ENCODE peak calls at places on chromosomes 5 and 9, in five cellular contexts. One of them, this sample, is unnamed.
A peak's percentile ranks its signal among the peaks of the same experiment; 100 is the strongest.

GRCh38 chr5:39721394-39721793 is 296.6 kb upstream of the DAB2 start:
- DNase-seq in HCT116: no peak
- DNase-seq in keratinocyte: no peak
- DNase-seq in transverse colon: no peak
- DNase-seq in GM23248: no peak
- DNase-seq in this sample: no peak

GRCh38 chr9:105126233-105126632 is 118.2 kb upstream of the SLC44A1 start:
- DNase-seq in HCT116: no peak
- DNase-seq in keratinocyte: no peak
- DNase-seq in transverse colon: no peak
- DNase-seq in GM23248: peak; percentile 26
- DNase-seq in this sample: no peak

GRCh38 chr5:126044111-126044668 is 379.0 kb upstream of the GRAMD2B start:
- DNase-seq in HCT116: no peak
- DNase-seq in keratinocyte: no peak
- DNase-seq in transverse colon: no peak
- DNase-seq in GM23248: peak; percentile 40
- DNase-seq in this sample: no peak

GRCh38 chr5:151164687-151165392 is 7.3 kb upstream of the ANXA6 start:
- DNase-seq in HCT116: peak; percentile 77
- DNase-seq in keratinocyte: no peak
- DNase-seq in transverse colon: peak; percentile 85
- DNase-seq in GM23248: peak; percentile 78
- DNase-seq in this sample: peak; percentile 69

GRCh38 chr9:130537346-130538050 is 41.9 kb upstream of the FUBP3 start:
- DNase-seq in HCT116: no peak
- DNase-seq in keratinocyte: no peak
- DNase-seq in transverse colon: no peak
- DNase-seq in GM23248: peak; percentile 37
- DNase-seq in this sample: no peak

GRCh38 chr5:147452137-147452838 is 57.6 kb downstream of the DPYSL3 start:
- DNase-seq in HCT116: no peak
- DNase-seq in keratinocyte: no peak
- DNase-seq in transverse colon: no peak
- DNase-seq in GM23248: no peak
- DNase-seq in this sample: peak; percentile 44

GRCh38 chr9:76316069-76316468 is 78.2 kb downstream of the RFK start:
- DNase-seq in HCT116: no peak
- DNase-seq in keratinocyte: no peak
- DNase-seq in transverse colon: no peak
- DNase-seq in GM23248: no peak
- DNase-seq in this sample: no peak

GRCh38 chr5:124262443-124262842 is 484.0 kb downstream of the ZNF608 start:
- DNase-seq in HCT116: no peak
- DNase-seq in keratinocyte: no peak
- DNase-seq in transverse colon: no peak
- DNase-seq in GM23248: no peak
- DNase-seq in this sample: no peak

GRCh38 chr5:17441351-17441750 is 56.7 kb upstream of the TAF11L2 start:
- DNase-seq in HCT116: no peak
- DNase-seq in keratinocyte: no peak
- DNase-seq in transverse colon: no peak
- DNase-seq in GM23248: peak; percentile 92
- DNase-seq in this sample: no peak

GRCh38 chr9:134712922-134713321 is 71.3 kb downstream of the COL5A1 start:
- DNase-seq in HCT116: no peak
- DNase-seq in keratinocyte: no peak
- DNase-seq in transverse colon: no peak
- DNase-seq in GM23248: no peak
- DNase-seq in this sample: peak; percentile 63
- H3K27ac ChIP-seq in HCT116: no peak overlapping the region
- H3K27ac ChIP-seq in keratinocyte: no peak overlapping the region
- H3K27ac ChIP-seq in transverse colon: peak overlapping the region; percentile 64
- H3K27ac ChIP-seq in GM23248: peak overlapping the region; percentile 12
- H3K27ac ChIP-seq in this sample: peak overlapping the region; percentile 42

GRCh38 chr9:70259512-70259802 is 679 bp downstream of the SMC5 start:
- DNase-seq in HCT116: no peak
- DNase-seq in keratinocyte: no peak
- DNase-seq in transverse colon: no peak
- DNase-seq in GM23248: no peak
- DNase-seq in this sample: no peak
- H3K27ac ChIP-seq in HCT116: peak overlapping the region; percentile 93
- H3K27ac ChIP-seq in keratinocyte: peak overlapping the region; percentile 96
- H3K27ac ChIP-seq in transverse colon: peak overlapping the region; percentile 99
- H3K27ac ChIP-seq in GM23248: peak overlapping the region; percentile 97
- H3K27ac ChIP-seq in this sample: no peak overlapping the region

GRCh38 chr9:136056546-136057235 is 38.4 kb downstream of the NACC2 start:
- DNase-seq in HCT116: no peak
- DNase-seq in keratinocyte: no peak
- DNase-seq in transverse colon: no peak
- DNase-seq in GM23248: no peak
- DNase-seq in this sample: no peak
- H3K27ac ChIP-seq in HCT116: no peak overlapping the region
- H3K27ac ChIP-seq in keratinocyte: no peak overlapping the region
- H3K27ac ChIP-seq in transverse colon: no peak overlapping the region
- H3K27ac ChIP-seq in GM23248: no peak overlapping the region
- H3K27ac ChIP-seq in this sample: no peak overlapping the region

GRCh38 chr9:137088121-137088520 is 1.3 kb downstream of the MAN1B1 start:
- DNase-seq in HCT116: no peak
- DNase-seq in keratinocyte: no peak
- DNase-seq in transverse colon: no peak
- DNase-seq in GM23248: no peak
- DNase-seq in this sample: no peak
- H3K27ac ChIP-seq in HCT116: no peak overlapping the region
- H3K27ac ChIP-seq in keratinocyte: no peak overlapping the region
- H3K27ac ChIP-seq in transverse colon: no peak overlapping the region
- H3K27ac ChIP-seq in GM23248: no peak overlapping the region
- H3K27ac ChIP-seq in this sample: no peak overlapping the region

DNA sequence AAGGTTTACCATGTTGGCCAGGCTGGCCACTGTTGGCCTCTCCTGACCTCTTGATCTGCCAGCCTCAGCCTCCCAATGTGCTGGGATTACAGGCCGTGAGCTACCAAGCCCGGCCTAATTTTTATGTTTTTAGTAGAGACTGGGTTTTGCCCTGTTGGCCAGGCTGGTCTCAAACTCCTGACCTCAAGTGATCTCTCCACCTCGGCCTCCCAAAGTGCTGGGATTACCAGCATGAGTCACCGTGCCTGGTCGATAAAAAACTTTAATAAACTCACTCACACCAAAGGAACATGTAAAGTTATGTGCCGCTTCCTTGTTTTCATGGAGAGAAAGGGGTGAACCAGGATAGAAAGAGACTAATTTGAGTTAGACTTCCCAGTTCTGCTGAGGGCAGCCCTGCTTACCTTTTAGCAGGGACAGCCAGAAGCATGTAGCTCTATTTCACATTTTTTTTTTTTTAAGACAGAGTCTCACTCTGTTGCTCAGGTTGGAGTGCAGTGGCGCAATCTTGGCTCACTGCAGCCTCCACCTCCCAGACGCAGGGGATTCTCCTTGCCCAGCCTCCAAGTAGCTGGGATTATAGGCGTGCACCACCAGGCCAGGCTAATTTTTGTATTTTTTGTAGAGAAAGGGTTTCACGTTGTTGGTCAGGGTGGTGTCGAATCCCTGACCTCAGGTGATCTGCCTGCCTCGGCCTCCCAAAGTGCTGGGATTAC is 11.4 kb upstream of the HAUS6 start:
- DNase-seq in HCT116: no peak
- DNase-seq in keratinocyte: no peak
- DNase-seq in transverse colon: no peak
- DNase-seq in GM23248: no peak
- DNase-seq in this sample: no peak
- H3K27ac ChIP-seq in HCT116: no peak overlapping the region
- H3K27ac ChIP-seq in keratinocyte: no peak overlapping the region
- H3K27ac ChIP-seq in transverse colon: no peak overlapping the region
- H3K27ac ChIP-seq in GM23248: peak overlapping the region; percentile 55
- H3K27ac ChIP-seq in this sample: no peak overlapping the region

GRCh38 chr5:113435571-113435970 is 782 bp upstream of the TSSK1B start:
- DNase-seq in HCT116: no peak
- DNase-seq in keratinocyte: no peak
- DNase-seq in transverse colon: no peak
- DNase-seq in GM23248: no peak
- DNase-seq in this sample: no peak

GRCh38 chr5:113433862-113434612 is 752 bp downstream of the TSSK1B start:
- DNase-seq in HCT116: no peak
- DNase-seq in keratinocyte: no peak
- DNase-seq in transverse colon: no peak
- DNase-seq in GM23248: no peak
- DNase-seq in this sample: no peak

GRCh38 chr5:113434889-113435288 is at the start of gene TSSK1B:
- DNase-seq in HCT116: no peak
- DNase-seq in keratinocyte: no peak
- DNase-seq in transverse colon: no peak
- DNase-seq in GM23248: no peak
- DNase-seq in this sample: no peak

GRCh38 chr5:113427871-113428574 is 6.8 kb downstream of the TSSK1B start:
- DNase-seq in HCT116: no peak
- DNase-seq in keratinocyte: peak; percentile 53
- DNase-seq in transverse colon: no peak
- DNase-seq in GM23248: no peak
- DNase-seq in this sample: no peak

DNA sequence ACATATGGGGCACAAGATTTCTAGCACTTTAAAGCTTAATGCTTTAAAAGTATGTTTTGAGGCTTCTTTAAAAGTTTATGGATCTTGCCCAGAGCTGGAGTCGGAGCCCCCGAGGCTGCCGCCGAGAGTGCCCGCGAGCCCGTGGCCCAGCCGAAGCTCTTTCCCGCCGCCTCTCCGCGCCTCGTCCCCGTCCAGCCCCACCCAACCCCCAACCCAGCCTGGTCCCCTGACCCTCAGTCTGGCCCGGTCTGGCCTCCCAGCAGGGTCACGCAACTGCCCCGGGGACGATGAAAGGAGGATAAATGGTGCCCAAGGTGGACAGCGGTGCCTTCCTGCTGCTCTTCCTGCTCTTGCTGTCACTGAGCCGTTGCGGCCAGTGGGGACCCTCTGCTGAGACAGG is 1.7 kb downstream of the TSSK1B start:
- DNase-seq in HCT116: no peak
- DNase-seq in keratinocyte: no peak
- DNase-seq in transverse colon: no peak
- DNase-seq in GM23248: no peak
- DNase-seq in this sample: no peak
- H3K27ac ChIP-seq in HCT116: no peak overlapping the region
- H3K27ac ChIP-seq in keratinocyte: no peak overlapping the region
- H3K27ac ChIP-seq in transverse colon: no peak overlapping the region
- H3K27ac ChIP-seq in GM23248: no peak overlapping the region
- H3K27ac ChIP-seq in this sample: no peak overlapping the region

GRCh38 chr9:87148391-87149237 is 201.3 kb upstream of the GAS1 start:
- DNase-seq in HCT116: no peak
- DNase-seq in keratinocyte: no peak
- DNase-seq in transverse colon: peak; percentile 52
- DNase-seq in GM23248: peak; percentile 91
- DNase-seq in this sample: peak; percentile 77
- H3K27ac ChIP-seq in HCT116: no peak overlapping the region
- H3K27ac ChIP-seq in keratinocyte: peak overlapping the region; percentile 30
- H3K27ac ChIP-seq in transverse colon: peak overlapping the region; percentile 89
- H3K27ac ChIP-seq in GM23248: peak overlapping the region; percentile 90
- H3K27ac ChIP-seq in this sample: peak overlapping the region; percentile 76

GRCh38 chr9:94861589-94862241 is 135.2 kb downstream of the AOPEP start:
- DNase-seq in HCT116: no peak
- DNase-seq in keratinocyte: no peak
- DNase-seq in transverse colon: no peak
- DNase-seq in GM23248: peak; percentile 94
- DNase-seq in this sample: no peak
- H3K27ac ChIP-seq in HCT116: no peak overlapping the region
- H3K27ac ChIP-seq in keratinocyte: no peak overlapping the region
- H3K27ac ChIP-seq in transverse colon: peak overlapping the region; percentile 63
- H3K27ac ChIP-seq in GM23248: peak overlapping the region; percentile 92
- H3K27ac ChIP-seq in this sample: no peak overlapping the region

GRCh38 chr9:112333639-112334318 is 360 bp upstream of the PTBP3 start:
- DNase-seq in HCT116: peak; percentile 87
- DNase-seq in keratinocyte: no peak
- DNase-seq in transverse colon: peak; percentile 96
- DNase-seq in GM23248: peak; percentile 99
- DNase-seq in this sample: peak; percentile 95

GRCh38 chr9:112332977-112333638 is at the start of gene PTBP3:
- DNase-seq in HCT116: no peak
- DNase-seq in keratinocyte: no peak
- DNase-seq in transverse colon: peak; percentile 88
- DNase-seq in GM23248: peak; percentile 83
- DNase-seq in this sample: peak; percentile 74

GRCh38 chr9:112332674-112332976 is 794 bp downstream of the PTBP3 start:
- DNase-seq in HCT116: no peak
- DNase-seq in keratinocyte: no peak
- DNase-seq in transverse colon: no peak
- DNase-seq in GM23248: no peak
- DNase-seq in this sample: no peak

GRCh38 chr9:112332272-112332671 is 1.1 kb downstream of the PTBP3 start:
- DNase-seq in HCT116: no peak
- DNase-seq in keratinocyte: no peak
- DNase-seq in transverse colon: no peak
- DNase-seq in GM23248: peak; percentile 36
- DNase-seq in this sample: no peak

DNA sequence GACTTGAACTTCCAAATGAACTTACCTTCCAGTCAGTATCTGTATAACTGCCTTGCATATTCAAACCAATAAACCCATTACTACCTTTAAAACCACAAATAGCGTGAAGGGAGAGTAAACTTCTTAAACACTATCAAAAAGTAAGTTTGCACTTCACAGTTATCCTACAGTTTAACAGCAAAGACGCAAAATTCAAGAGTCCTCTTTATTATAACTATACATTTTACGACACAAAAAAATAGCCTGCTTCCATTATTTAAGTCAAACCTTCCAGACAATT is 1.8 kb downstream of the PTBP3 start:
- DNase-seq in HCT116: no peak
- DNase-seq in keratinocyte: no peak
- DNase-seq in transverse colon: no peak
- DNase-seq in GM23248: no peak
- DNase-seq in this sample: no peak
- H3K27ac ChIP-seq in HCT116: no peak overlapping the region
- H3K27ac ChIP-seq in keratinocyte: peak overlapping the region; percentile 81
- H3K27ac ChIP-seq in transverse colon: peak overlapping the region; percentile 99
- H3K27ac ChIP-seq in GM23248: no peak overlapping the region
- H3K27ac ChIP-seq in this sample: no peak overlapping the region

GRCh38 chr9:133382507-133383141 is 6.5 kb downstream of the STKLD1 start:
- DNase-seq in HCT116: no peak
- DNase-seq in keratinocyte: no peak
- DNase-seq in transverse colon: no peak
- DNase-seq in GM23248: no peak
- DNase-seq in this sample: no peak
- H3K27ac ChIP-seq in HCT116: no peak overlapping the region
- H3K27ac ChIP-seq in keratinocyte: no peak overlapping the region
- H3K27ac ChIP-seq in transverse colon: no peak overlapping the region
- H3K27ac ChIP-seq in GM23248: no peak overlapping the region
- H3K27ac ChIP-seq in this sample: no peak overlapping the region